ENCODE peak calls at places on chromosomes 3 and 15, in four cellular contexts. One of them, this sample, is unnamed.

GRCh38 chr3:126034481-126035361 is 49.2 kb downstream of the SLC41A3 start:
- DNase-seq in adrenal gland: no peak
- DNase-seq in fibroblast of the aortic adventitia: peak
- DNase-seq in colonic mucosa: peak
- DNase-seq in this sample: no peak

GRCh38 chr3:139772539-139773500 is 95.0 kb upstream of the NMNAT3 start:
- DNase-seq in adrenal gland: no peak
- DNase-seq in fibroblast of the aortic adventitia: peak
- DNase-seq in colonic mucosa: no peak
- DNase-seq in this sample: no peak

GRCh38 chr3:10468611-10469354 is 36.6 kb downstream of the ATP2B2 start:
- DNase-seq in adrenal gland: no peak
- DNase-seq in fibroblast of the aortic adventitia: no peak
- DNase-seq in colonic mucosa: no peak
- DNase-seq in this sample: no peak

GRCh38 chr3:159731254-159731653 is 257.4 kb upstream of the IL12A start:
- DNase-seq in adrenal gland: no peak
- DNase-seq in fibroblast of the aortic adventitia: no peak
- DNase-seq in colonic mucosa: no peak
- DNase-seq in this sample: no peak

GRCh38 chr3:74789111-74789510 is 174.7 kb upstream of the CNTN3 start:
- DNase-seq in adrenal gland: no peak
- DNase-seq in fibroblast of the aortic adventitia: peak
- DNase-seq in colonic mucosa: no peak
- DNase-seq in this sample: no peak

GRCh38 chr15:74613089-74613952 is 2.3 kb upstream of the CLK3 start:
- DNase-seq in adrenal gland: no peak
- DNase-seq in fibroblast of the aortic adventitia: no peak
- DNase-seq in colonic mucosa: no peak
- DNase-seq in this sample: no peak

GRCh38 chr3:148992027-148992634 is 791 bp downstream of the GYG1 start:
- DNase-seq in adrenal gland: peak
- DNase-seq in fibroblast of the aortic adventitia: no peak
- DNase-seq in colonic mucosa: peak
- DNase-seq in this sample: peak

GRCh38 chr3:9553021-9553948 is at the start of gene LHFPL4:
- DNase-seq in adrenal gland: no peak
- DNase-seq in fibroblast of the aortic adventitia: no peak
- DNase-seq in colonic mucosa: no peak
- DNase-seq in this sample: peak

GRCh38 chr3:127546970-127547733 is 43.4 kb downstream of the TPRA1 start:
- DNase-seq in adrenal gland: no peak
- DNase-seq in fibroblast of the aortic adventitia: no peak
- DNase-seq in colonic mucosa: peak
- DNase-seq in this sample: no peak

GRCh38 chr3:127608362-127608718 is 10.1 kb downstream of the MCM2 start:
- DNase-seq in adrenal gland: peak
- DNase-seq in fibroblast of the aortic adventitia: no peak
- DNase-seq in colonic mucosa: no peak
- DNase-seq in this sample: peak

GRCh38 chr3:7260975-7261374 is 400.1 kb downstream of the GRM7 start:
- DNase-seq in adrenal gland: no peak
- DNase-seq in fibroblast of the aortic adventitia: no peak
- DNase-seq in colonic mucosa: no peak
- DNase-seq in this sample: no peak

GRCh38 chr3:129522953-129523352 is 5.5 kb upstream of the RHO start:
- DNase-seq in adrenal gland: no peak
- DNase-seq in fibroblast of the aortic adventitia: no peak
- DNase-seq in colonic mucosa: no peak
- DNase-seq in this sample: no peak

GRCh38 chr15:36798366-36798765 is 218.9 kb downstream of the CDIN1 start:
- DNase-seq in adrenal gland: no peak
- DNase-seq in fibroblast of the aortic adventitia: peak
- DNase-seq in colonic mucosa: no peak
- DNase-seq in this sample: no peak

GRCh38 chr3:31534036-31534435 is 1.3 kb downstream of the STT3B start:
- DNase-seq in adrenal gland: no peak
- DNase-seq in fibroblast of the aortic adventitia: peak
- DNase-seq in colonic mucosa: peak
- DNase-seq in this sample: no peak

GRCh38 chr3:48546203-48546829 is 10.3 kb downstream of the PFKFB4 start:
- DNase-seq in adrenal gland: no peak
- DNase-seq in fibroblast of the aortic adventitia: no peak
- DNase-seq in colonic mucosa: no peak
- DNase-seq in this sample: no peak

GRCh38 chr3:127978636-127979035 is 63.6 kb downstream of the KBTBD12 start:
- DNase-seq in adrenal gland: no peak
- DNase-seq in fibroblast of the aortic adventitia: peak
- DNase-seq in colonic mucosa: no peak
- DNase-seq in this sample: no peak

GRCh38 chr3:169666079-169666436 is 2.5 kb upstream of the MECOM start:
- DNase-seq in adrenal gland: no peak
- DNase-seq in fibroblast of the aortic adventitia: no peak
- DNase-seq in colonic mucosa: no peak
- DNase-seq in this sample: no peak

DNA sequence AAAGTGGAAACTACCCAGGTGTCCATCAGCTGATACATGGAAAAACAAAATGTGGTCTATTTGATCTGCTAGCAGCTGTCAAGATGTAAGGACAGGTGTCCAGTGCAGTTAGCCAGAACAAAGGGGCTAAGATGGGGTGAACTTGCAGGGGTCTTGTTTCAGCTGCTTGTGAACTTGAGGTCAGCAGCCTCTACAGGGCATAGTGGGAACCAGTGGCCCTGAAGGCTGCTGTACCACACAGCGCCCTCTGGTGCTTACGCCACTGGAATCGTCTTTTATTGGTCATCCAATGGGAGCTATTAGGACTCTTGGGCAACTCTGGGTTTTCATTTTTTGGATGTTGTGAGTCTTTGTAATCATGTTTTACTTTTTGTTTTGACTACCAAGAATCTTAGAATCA is 62.2 kb upstream of the CTSH start:
- DNase-seq in adrenal gland: no peak
- DNase-seq in fibroblast of the aortic adventitia: peak
- DNase-seq in colonic mucosa: peak
- DNase-seq in this sample: peak
- TF ChIP-seq CTCF in adrenal gland: no peak
- TF ChIP-seq CTCF in fibroblast of the aortic adventitia: peak
- TF ChIP-seq CTCF in colonic mucosa: peak
- TF ChIP-seq CTCF in this sample: peak

GRCh38 chr15:40252438-40253178 is 13.7 kb downstream of the PAK6 start:
- DNase-seq in adrenal gland: no peak
- DNase-seq in fibroblast of the aortic adventitia: no peak
- DNase-seq in colonic mucosa: peak
- DNase-seq in this sample: peak
- H3K4me3 ChIP-seq in adrenal gland: peak
- H3K4me3 ChIP-seq in fibroblast of the aortic adventitia: peak
- H3K4me3 ChIP-seq in colonic mucosa: peak
- H3K4me3 ChIP-seq in this sample: peak

DNA sequence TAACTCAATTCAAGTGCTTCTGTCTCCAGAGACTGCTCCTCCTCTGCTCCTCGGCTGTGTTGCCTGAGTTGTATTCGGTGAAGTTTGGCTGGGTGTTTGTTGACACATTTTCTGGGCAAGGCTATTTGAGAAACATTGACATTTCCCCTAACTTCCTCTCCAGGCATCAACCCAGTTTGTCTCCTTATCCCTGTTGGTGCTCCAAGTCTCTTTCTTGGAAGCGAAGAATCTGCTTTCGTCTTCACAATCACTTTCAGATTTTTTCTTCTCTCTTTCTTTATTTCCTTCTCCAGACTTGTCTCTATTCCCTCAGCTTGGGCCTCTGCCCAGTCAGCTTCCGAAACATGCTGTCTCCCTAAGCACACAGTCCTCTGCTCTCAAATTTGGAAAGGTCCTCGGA is 84.7 kb downstream of the ETV5 start:
- DNase-seq in adrenal gland: no peak
- DNase-seq in fibroblast of the aortic adventitia: peak
- DNase-seq in colonic mucosa: no peak
- DNase-seq in this sample: peak
- TF ChIP-seq CTCF in adrenal gland: no peak
- TF ChIP-seq CTCF in fibroblast of the aortic adventitia: no peak
- TF ChIP-seq CTCF in colonic mucosa: no peak
- TF ChIP-seq CTCF in this sample: no peak

GRCh38 chr15:75713338-75713895 is 769 bp upstream of the CSPG4 start:
- DNase-seq in adrenal gland: no peak
- DNase-seq in fibroblast of the aortic adventitia: peak
- DNase-seq in colonic mucosa: no peak
- DNase-seq in this sample: no peak
- H3K4me3 ChIP-seq in adrenal gland: no peak
- H3K4me3 ChIP-seq in fibroblast of the aortic adventitia: no peak
- H3K4me3 ChIP-seq in colonic mucosa: no peak
- H3K4me3 ChIP-seq in this sample: no peak

DNA sequence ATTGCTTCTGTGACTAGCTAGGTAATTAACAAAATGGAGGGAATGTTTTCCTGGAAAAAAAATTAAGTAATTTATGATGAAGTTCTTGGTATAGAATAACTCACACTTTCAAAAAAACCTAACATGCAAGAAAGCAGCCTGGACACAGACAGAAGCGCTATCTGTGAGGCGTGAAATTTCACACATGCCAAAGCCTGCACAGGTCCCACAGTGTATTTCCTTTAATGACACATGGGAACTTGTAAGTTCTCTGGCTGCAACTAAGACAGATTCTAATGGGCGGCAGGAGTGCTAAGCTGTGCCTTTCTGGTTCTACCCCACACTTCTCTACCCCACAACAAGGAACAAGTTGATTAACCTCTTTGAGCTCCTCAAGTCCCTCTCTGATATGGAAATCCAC is 84.9 kb upstream of the NEO1 start:
- DNase-seq in adrenal gland: no peak
- DNase-seq in fibroblast of the aortic adventitia: no peak
- DNase-seq in colonic mucosa: no peak
- DNase-seq in this sample: no peak
- TF ChIP-seq CTCF in adrenal gland: no peak
- TF ChIP-seq CTCF in fibroblast of the aortic adventitia: no peak
- TF ChIP-seq CTCF in colonic mucosa: no peak
- TF ChIP-seq CTCF in this sample: no peak

GRCh38 chr15:99454107-99454809 is 111.5 kb upstream of the MEF2A start:
- DNase-seq in adrenal gland: no peak
- DNase-seq in fibroblast of the aortic adventitia: no peak
- DNase-seq in colonic mucosa: no peak
- DNase-seq in this sample: peak

GRCh38 chr15:99454941-99455795 is 110.6 kb upstream of the MEF2A start:
- DNase-seq in adrenal gland: peak
- DNase-seq in fibroblast of the aortic adventitia: peak
- DNase-seq in colonic mucosa: no peak
- DNase-seq in this sample: peak

GRCh38 chr15:99452010-99452409 is 113.8 kb upstream of the MEF2A start:
- DNase-seq in adrenal gland: no peak
- DNase-seq in fibroblast of the aortic adventitia: no peak
- DNase-seq in colonic mucosa: peak
- DNase-seq in this sample: no peak

GRCh38 chr15:99452728-99453643 is 112.8 kb upstream of the MEF2A start:
- DNase-seq in adrenal gland: peak
- DNase-seq in fibroblast of the aortic adventitia: peak
- DNase-seq in colonic mucosa: peak
- DNase-seq in this sample: peak

GRCh38 chr15:99453646-99454045 is 112.1 kb upstream of the MEF2A start:
- DNase-seq in adrenal gland: no peak
- DNase-seq in fibroblast of the aortic adventitia: no peak
- DNase-seq in colonic mucosa: no peak
- DNase-seq in this sample: peak
- H3K4me3 ChIP-seq in adrenal gland: peak
- H3K4me3 ChIP-seq in fibroblast of the aortic adventitia: no peak
- H3K4me3 ChIP-seq in colonic mucosa: no peak
- H3K4me3 ChIP-seq in this sample: no peak

This sample was measured in testis.